ENCODE peak calls at places on chromosomes 3 and 15, in four cellular contexts. One of them, this sample, is unnamed.

GRCh38 chr15:69080203-69080957 is 65.9 kb downstream of the NOX5 start:
- DNase-seq in HepG2: no peak
- DNase-seq in K562: no peak
- DNase-seq in GM12878: no peak
- DNase-seq in this sample: no peak

GRCh38 chr3:13927295-13927694 is 47.4 kb upstream of the WNT7A start:
- DNase-seq in HepG2: peak
- DNase-seq in K562: no peak
- DNase-seq in GM12878: no peak
- DNase-seq in this sample: peak

GRCh38 chr3:129834580-129834979 is 58.9 kb downstream of the TMCC1 start:
- DNase-seq in GM12878: no peak
- DNase-seq in HepG2: no peak
- DNase-seq in K562: no peak
- DNase-seq in this sample: no peak

GRCh38 chr3:177538064-177538742 is 340.9 kb upstream of the TBL1XR1 start:
- DNase-seq in K562: no peak
- DNase-seq in GM12878: no peak
- DNase-seq in HepG2: no peak
- DNase-seq in this sample: no peak

GRCh38 chr3:165339753-165340152 is 143.6 kb upstream of the SLITRK3 start:
- DNase-seq in HepG2: no peak
- DNase-seq in GM12878: no peak
- DNase-seq in K562: no peak
- DNase-seq in this sample: peak

GRCh38 chr15:99613887-99614642 is 48.3 kb downstream of the MEF2A start:
- DNase-seq in GM12878: no peak
- DNase-seq in K562: no peak
- DNase-seq in HepG2: peak
- DNase-seq in this sample: no peak

GRCh38 chr3:64445318-64446300 is 220.3 kb upstream of the PRICKLE2 start:
- DNase-seq in K562: no peak
- DNase-seq in HepG2: no peak
- DNase-seq in GM12878: no peak
- DNase-seq in this sample: peak

GRCh38 chr3:174000675-174001074 is 603.1 kb downstream of the NLGN1 start:
- DNase-seq in K562: no peak
- DNase-seq in HepG2: no peak
- DNase-seq in GM12878: no peak
- DNase-seq in this sample: no peak

GRCh38 chr15:70762469-70763119 is 764 bp downstream of the UACA start:
- DNase-seq in HepG2: no peak
- DNase-seq in GM12878: no peak
- DNase-seq in K562: no peak
- DNase-seq in this sample: peak

GRCh38 chr3:133706033-133706432 is 40.2 kb upstream of the TF start:
- DNase-seq in HepG2: no peak
- DNase-seq in GM12878: no peak
- DNase-seq in K562: peak
- DNase-seq in this sample: no peak

GRCh38 chr15:40746916-40747418 is 8.1 kb downstream of the RMDN3 start:
- DNase-seq in K562: no peak
- DNase-seq in GM12878: no peak
- DNase-seq in HepG2: no peak
- DNase-seq in this sample: no peak

GRCh38 chr3:49461443-49462171 is 8.5 kb upstream of the DAG1 start:
- DNase-seq in K562: no peak
- DNase-seq in GM12878: no peak
- DNase-seq in HepG2: no peak
- DNase-seq in this sample: peak

GRCh38 chr15:36358094-36358961 is 221.1 kb upstream of the CDIN1 start:
- DNase-seq in HepG2: no peak
- DNase-seq in GM12878: no peak
- DNase-seq in K562: no peak
- DNase-seq in this sample: no peak

GRCh38 chr15:86266896-86267484 is 187.3 kb downstream of the AGBL1 start:
- DNase-seq in K562: no peak
- DNase-seq in GM12878: no peak
- DNase-seq in HepG2: no peak
- DNase-seq in this sample: no peak

GRCh38 chr3:79517766-79518413 is 249.9 kb downstream of the ROBO1 start:
- DNase-seq in K562: no peak
- DNase-seq in GM12878: no peak
- DNase-seq in HepG2: peak
- DNase-seq in this sample: peak

GRCh38 chr3:78798266-78798832 is 969.4 kb downstream of the ROBO1 start:
- DNase-seq in K562: no peak
- DNase-seq in GM12878: no peak
- DNase-seq in HepG2: peak
- DNase-seq in this sample: no peak

GRCh38 chr3:134879991-134880390 is 84.9 kb downstream of the EPHB1 start:
- DNase-seq in GM12878: no peak
- DNase-seq in K562: no peak
- DNase-seq in HepG2: peak
- DNase-seq in this sample: no peak

GRCh38 chr3:77134801-77135200 is 94.9 kb downstream of the ROBO2 start:
- DNase-seq in GM12878: no peak
- DNase-seq in K562: no peak
- DNase-seq in HepG2: no peak
- DNase-seq in this sample: no peak

GRCh38 chr3:134836921-134837320 is 41.9 kb downstream of the EPHB1 start:
- DNase-seq in GM12878: no peak
- DNase-seq in HepG2: no peak
- DNase-seq in K562: no peak
- DNase-seq in this sample: no peak

GRCh38 chr3:105409364-105409763 is 42.7 kb downstream of the ALCAM start:
- DNase-seq in GM12878: no peak
- DNase-seq in HepG2: no peak
- DNase-seq in K562: no peak
- DNase-seq in this sample: no peak

GRCh38 chr3:54599741-54600140 is 328.1 kb downstream of the LRTM1 start:
- DNase-seq in K562: no peak
- DNase-seq in HepG2: no peak
- DNase-seq in GM12878: no peak
- DNase-seq in this sample: no peak

GRCh38 chr15:25244731-25245585 is 193.9 kb downstream of the UBE3A start:
- DNase-seq in K562: no peak
- DNase-seq in HepG2: no peak
- DNase-seq in GM12878: no peak
- DNase-seq in this sample: no peak

GRCh38 chr3:141699907-141700306 is 38.2 kb upstream of the RNF7 start:
- DNase-seq in K562: no peak
- DNase-seq in HepG2: no peak
- DNase-seq in GM12878: no peak
- DNase-seq in this sample: no peak

GRCh38 chr3:54008744-54009143 is 113.6 kb upstream of the CACNA2D3 start:
- DNase-seq in HepG2: no peak
- DNase-seq in GM12878: no peak
- DNase-seq in K562: no peak
- DNase-seq in this sample: no peak

GRCh38 chr3:11394397-11394796 is 122.2 kb downstream of the ATG7 start:
- DNase-seq in K562: no peak
- DNase-seq in GM12878: no peak
- DNase-seq in HepG2: no peak
- DNase-seq in this sample: no peak

GRCh38 chr3:183500981-183501704 is 54.4 kb downstream of the KLHL6 start:
- DNase-seq in GM12878: no peak
- DNase-seq in K562: no peak
- DNase-seq in HepG2: no peak
- DNase-seq in this sample: no peak
- TF ChIP-seq ESRRA in GM12878: no peak
- TF ChIP-seq ESRRA in K562: no peak
- TF ChIP-seq ESRRA in HepG2: no peak
- TF ChIP-seq ESRRA in this sample: no peak

DNA sequence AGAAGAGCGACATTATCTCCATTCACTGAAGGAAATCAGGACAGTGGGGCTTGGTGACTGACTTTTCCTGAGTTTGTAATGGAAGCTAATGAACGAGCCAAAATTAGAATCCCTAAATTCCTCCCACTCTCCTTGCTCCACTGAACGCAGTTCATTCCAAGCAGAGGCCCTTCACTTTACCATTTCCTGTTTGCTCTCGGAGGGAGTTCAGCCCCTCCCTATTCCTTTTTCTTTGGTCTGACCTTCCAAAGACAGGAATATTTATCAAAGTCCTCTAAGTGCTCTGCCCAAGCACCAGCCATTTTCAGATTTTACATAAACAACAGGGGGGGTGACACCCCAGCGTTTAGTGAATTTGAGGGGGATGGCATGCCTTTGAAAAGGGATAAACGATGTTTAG is 24.0 kb upstream of the PTPRG start:
- DNase-seq in GM12878: no peak
- DNase-seq in K562: no peak
- DNase-seq in HepG2: no peak
- DNase-seq in this sample: no peak
- TF ChIP-seq KDM1A in GM12878: no peak
- TF ChIP-seq KDM1A in K562: no peak
- TF ChIP-seq KDM1A in HepG2: no peak
- TF ChIP-seq KDM1A in this sample: no peak

GRCh38 chr15:97680606-97681220 is 279.8 kb upstream of the ARRDC4 start:
- DNase-seq in K562: no peak
- DNase-seq in GM12878: no peak
- DNase-seq in HepG2: no peak
- DNase-seq in this sample: no peak
- TF ChIP-seq ESRRA in K562: no peak
- TF ChIP-seq ESRRA in GM12878: no peak
- TF ChIP-seq ESRRA in HepG2: no peak
- TF ChIP-seq ESRRA in this sample: no peak

DNA sequence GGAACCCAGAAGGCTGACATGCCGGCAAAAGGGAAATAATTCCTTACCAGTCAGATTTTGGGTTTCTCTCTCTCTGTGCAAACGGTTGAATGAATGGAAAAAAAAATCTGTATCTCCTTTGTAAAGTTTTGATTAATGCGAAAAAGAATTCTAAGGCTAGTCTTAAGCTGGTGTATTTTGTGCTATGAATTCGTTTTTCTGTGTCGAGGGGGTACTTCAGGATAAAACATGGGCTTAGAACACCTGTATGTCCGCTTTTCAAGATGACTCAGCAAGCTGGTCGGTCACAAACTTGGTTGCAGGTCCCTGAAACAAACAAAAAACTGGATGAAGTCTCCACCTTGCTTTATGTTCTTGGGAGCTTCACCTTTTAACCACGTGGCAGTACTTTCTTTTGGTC is 28.5 kb downstream of the IGDCC3 start:
- DNase-seq in GM12878: no peak
- DNase-seq in K562: no peak
- DNase-seq in HepG2: no peak
- DNase-seq in this sample: no peak
- TF ChIP-seq KDM1A in GM12878: no peak
- TF ChIP-seq KDM1A in K562: no peak
- TF ChIP-seq KDM1A in HepG2: no peak
- TF ChIP-seq KDM1A in this sample: no peak

GRCh38 chr15:47788685-47789084 is 71.4 kb downstream of the SEMA6D start:
- DNase-seq in K562: no peak
- DNase-seq in GM12878: no peak
- DNase-seq in HepG2: no peak
- DNase-seq in this sample: no peak
- TF ChIP-seq ESRRA in K562: no peak
- TF ChIP-seq ESRRA in GM12878: no peak
- TF ChIP-seq ESRRA in HepG2: no peak
- TF ChIP-seq ESRRA in this sample: no peak

GRCh38 chr3:136952292-136952691 is 5.5 kb upstream of the IL20RB start:
- DNase-seq in K562: no peak
- DNase-seq in GM12878: no peak
- DNase-seq in HepG2: no peak
- DNase-seq in this sample: no peak
- TF ChIP-seq KDM1A in K562: no peak
- TF ChIP-seq KDM1A in GM12878: no peak
- TF ChIP-seq KDM1A in HepG2: no peak
- TF ChIP-seq KDM1A in this sample: no peak

GRCh38 chr3:120170223-120170622 is 76.0 kb upstream of the GSK3B start:
- DNase-seq in HepG2: no peak
- DNase-seq in K562: no peak
- DNase-seq in GM12878: no peak
- DNase-seq in this sample: peak
- TF ChIP-seq ESRRA in HepG2: no peak
- TF ChIP-seq ESRRA in K562: no peak
- TF ChIP-seq ESRRA in GM12878: no peak
- TF ChIP-seq ESRRA in this sample: no peak

This sample was measured in A549.